ENCODE peak calls at places on chromosomes 5 and 9, in five cellular contexts. One of them, this sample, is unnamed.

GRCh38 chr5:73417307-73418035 is 31.1 kb downstream of the FOXD1 start:
- DNase-seq in H1: no peak
- DNase-seq in HepG2: no peak
- DNase-seq in K562: no peak
- DNase-seq in GM12878: no peak
- DNase-seq in this sample: no peak

GRCh38 chr5:76472338-76473336 is 69.6 kb downstream of the IQGAP2 start:
- DNase-seq in H1: no peak
- DNase-seq in K562: no peak
- DNase-seq in HepG2: peak
- DNase-seq in GM12878: no peak
- DNase-seq in this sample: no peak

GRCh38 chr5:62572918-62573514 is 5.6 kb upstream of the LRRC70 start:
- DNase-seq in HepG2: no peak
- DNase-seq in GM12878: no peak
- DNase-seq in K562: no peak
- DNase-seq in H1: no peak
- DNase-seq in this sample: no peak

GRCh38 chr9:115864581-115864980 is 289.0 kb upstream of the PAPPA start:
- DNase-seq in K562: no peak
- DNase-seq in HepG2: no peak
- DNase-seq in GM12878: no peak
- DNase-seq in H1: no peak
- DNase-seq in this sample: no peak

GRCh38 chr5:162995568-162995967 is 441.8 kb upstream of the CCNG1 start:
- DNase-seq in K562: no peak
- DNase-seq in H1: no peak
- DNase-seq in GM12878: peak
- DNase-seq in HepG2: no peak
- DNase-seq in this sample: no peak

GRCh38 chr5:80796861-80797260 is 142.1 kb upstream of the DHFR start:
- DNase-seq in K562: no peak
- DNase-seq in HepG2: no peak
- DNase-seq in GM12878: no peak
- DNase-seq in H1: no peak
- DNase-seq in this sample: no peak

GRCh38 chr5:135448796-135449507 is 1.8 kb upstream of the DCANP1 start:
- DNase-seq in K562: no peak
- DNase-seq in GM12878: no peak
- DNase-seq in HepG2: no peak
- DNase-seq in H1: no peak
- DNase-seq in this sample: no peak

GRCh38 chr5:160749026-160749425 is 103.0 kb downstream of the ATP10B start:
- DNase-seq in HepG2: no peak
- DNase-seq in K562: no peak
- DNase-seq in H1: no peak
- DNase-seq in GM12878: no peak
- DNase-seq in this sample: no peak

GRCh38 chr5:138469540-138470321 is 4.5 kb downstream of the EGR1 start:
- DNase-seq in GM12878: no peak
- DNase-seq in HepG2: no peak
- DNase-seq in H1: peak
- DNase-seq in K562: no peak
- DNase-seq in this sample: peak

GRCh38 chr5:174337276-174338203 is 292.0 kb downstream of the NSG2 start:
- DNase-seq in GM12878: no peak
- DNase-seq in H1: no peak
- DNase-seq in HepG2: peak
- DNase-seq in K562: no peak
- DNase-seq in this sample: no peak

GRCh38 chr9:124786881-124787573 is 10.1 kb downstream of the OLFML2A start:
- DNase-seq in GM12878: no peak
- DNase-seq in K562: no peak
- DNase-seq in H1: no peak
- DNase-seq in HepG2: no peak
- DNase-seq in this sample: no peak

GRCh38 chr9:112786834-112787520 is 36.4 kb downstream of the SNX30 start:
- DNase-seq in K562: no peak
- DNase-seq in HepG2: no peak
- DNase-seq in GM12878: no peak
- DNase-seq in H1: no peak
- DNase-seq in this sample: no peak

GRCh38 chr5:91318727-91319126 is 64.4 kb downstream of the ARRDC3 start:
- DNase-seq in H1: no peak
- DNase-seq in GM12878: no peak
- DNase-seq in HepG2: no peak
- DNase-seq in K562: no peak
- DNase-seq in this sample: no peak

GRCh38 chr9:97557606-97558095 is 56.2 kb downstream of the TMOD1 start:
- DNase-seq in H1: no peak
- DNase-seq in K562: no peak
- DNase-seq in GM12878: no peak
- DNase-seq in HepG2: no peak
- DNase-seq in this sample: no peak

GRCh38 chr5:172901012-172901780 is 58.0 kb upstream of the RPL26L1 start:
- DNase-seq in HepG2: peak
- DNase-seq in K562: peak
- DNase-seq in GM12878: no peak
- DNase-seq in H1: no peak
- DNase-seq in this sample: no peak

GRCh38 chr9:6984941-6985578 is 227.3 kb downstream of the KDM4C start:
- DNase-seq in H1: peak
- DNase-seq in GM12878: no peak
- DNase-seq in HepG2: no peak
- DNase-seq in K562: no peak
- DNase-seq in this sample: no peak

DNA sequence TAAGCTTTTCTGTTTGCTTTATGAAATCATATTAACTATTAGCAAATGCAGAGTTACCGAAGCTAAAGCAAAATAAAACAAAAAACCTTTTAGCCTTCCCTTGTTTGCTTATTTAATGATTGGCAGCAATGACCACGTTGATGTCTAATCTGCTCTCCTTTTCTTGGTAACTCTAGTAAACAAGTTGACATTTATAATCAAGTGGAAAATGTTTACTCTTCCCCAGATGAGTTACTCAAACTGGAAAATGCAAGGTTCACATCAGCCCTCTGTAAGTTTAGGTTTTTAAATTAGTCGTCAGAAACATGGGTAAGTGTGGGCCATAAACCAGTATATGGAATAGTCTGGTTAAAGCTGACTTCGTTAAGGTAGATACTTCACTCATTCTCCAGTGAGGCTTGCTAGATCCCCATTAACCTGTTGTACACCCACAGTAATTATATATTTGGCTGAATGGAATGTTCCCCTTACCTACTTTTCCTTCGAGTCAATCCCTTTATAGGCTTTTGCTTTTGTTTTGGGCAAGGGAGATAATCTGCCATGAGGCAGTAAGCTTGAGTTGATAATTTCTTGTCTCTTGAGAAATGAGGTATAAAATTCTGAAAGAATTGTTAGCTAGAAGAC is 100.9 kb downstream of the GDNF start:
- DNase-seq in GM12878: no peak
- DNase-seq in HepG2: no peak
- DNase-seq in H1: no peak
- DNase-seq in K562: no peak
- DNase-seq in this sample: no peak
- H3K9ac ChIP-seq in GM12878: no peak
- H3K9ac ChIP-seq in HepG2: no peak
- H3K9ac ChIP-seq in H1: no peak
- H3K9ac ChIP-seq in K562: no peak
- H3K9ac ChIP-seq in this sample: no peak

GRCh38 chr9:121271368-121272351 is 3.7 kb downstream of the GSN start:
- DNase-seq in HepG2: no peak
- DNase-seq in GM12878: no peak
- DNase-seq in K562: no peak
- DNase-seq in H1: no peak
- DNase-seq in this sample: no peak
- TF ChIP-seq SRF in HepG2: no peak
- TF ChIP-seq SRF in GM12878: no peak
- TF ChIP-seq SRF in K562: no peak
- TF ChIP-seq SRF in H1: no peak
- TF ChIP-seq SRF in this sample: no peak

DNA sequence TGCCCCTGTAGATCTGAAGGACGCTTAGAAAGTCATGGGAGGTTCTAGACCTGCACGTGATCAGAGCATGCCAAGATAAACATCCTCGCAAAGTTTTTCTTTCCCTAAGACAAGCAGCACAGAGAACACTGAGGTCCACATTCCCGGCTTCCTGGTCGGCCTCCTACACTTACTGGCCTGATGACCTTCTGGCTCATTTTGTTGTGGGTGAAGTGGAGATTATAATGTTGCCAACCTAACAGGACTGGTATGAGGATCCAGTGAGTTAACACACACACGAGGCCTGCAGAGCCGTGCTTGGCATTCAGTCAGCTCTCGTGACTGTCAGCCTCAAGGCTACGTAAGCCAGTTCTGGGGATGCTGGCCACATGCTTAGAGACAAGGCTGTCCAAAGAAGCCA is 186.0 kb downstream of the TENT4A start:
- DNase-seq in HepG2: no peak
- DNase-seq in K562: no peak
- DNase-seq in H1: no peak
- DNase-seq in GM12878: no peak
- DNase-seq in this sample: no peak
- TF ChIP-seq POLR2AphosphoS5 in HepG2: no peak
- TF ChIP-seq POLR2AphosphoS5 in K562: no peak
- TF ChIP-seq POLR2AphosphoS5 in H1: no peak
- TF ChIP-seq POLR2AphosphoS5 in GM12878: no peak
- TF ChIP-seq POLR2AphosphoS5 in this sample: no peak

DNA sequence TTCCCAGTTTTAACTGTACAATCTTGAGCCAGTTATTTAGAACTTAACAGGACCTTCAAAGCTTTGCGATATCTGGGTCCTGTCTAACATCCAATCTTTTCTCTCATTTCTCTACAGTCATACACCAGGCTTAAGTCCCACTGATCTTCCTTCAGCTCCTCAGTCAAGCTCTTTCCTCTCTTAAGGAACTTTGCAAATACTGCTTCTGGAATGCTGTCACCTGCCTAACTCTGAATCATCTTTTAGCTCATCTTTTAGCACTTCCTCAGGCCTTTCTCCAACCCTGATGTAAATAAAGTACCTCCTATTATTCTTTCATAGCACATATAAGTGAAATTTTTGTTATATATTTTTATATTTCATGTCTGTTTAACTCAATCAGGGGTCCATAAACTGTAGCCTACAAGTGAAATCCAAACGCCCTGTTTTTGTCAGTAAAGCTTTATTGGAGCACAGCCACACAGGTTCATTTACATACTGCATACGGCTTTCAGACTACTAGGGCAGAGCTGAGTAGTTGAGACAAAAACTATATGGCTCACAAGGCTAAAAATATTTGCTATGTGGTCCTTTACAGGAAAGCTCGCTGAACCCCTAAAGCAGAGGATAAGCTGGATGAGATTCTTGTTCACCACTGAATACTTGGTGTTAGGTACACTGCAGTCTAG is 63.5 kb downstream of the MEF2C start:
- DNase-seq in GM12878: no peak
- DNase-seq in K562: no peak
- DNase-seq in H1: no peak
- DNase-seq in HepG2: no peak
- DNase-seq in this sample: no peak
- H3K9ac ChIP-seq in GM12878: peak
- H3K9ac ChIP-seq in K562: no peak
- H3K9ac ChIP-seq in H1: no peak
- H3K9ac ChIP-seq in HepG2: no peak
- H3K9ac ChIP-seq in this sample: no peak

GRCh38 chr9:14011799-14012560 is 302.0 kb downstream of the NFIB start:
- DNase-seq in K562: no peak
- DNase-seq in HepG2: no peak
- DNase-seq in GM12878: no peak
- DNase-seq in H1: no peak
- DNase-seq in this sample: no peak

GRCh38 chr9:14018061-14018460 is 295.9 kb downstream of the NFIB start:
- DNase-seq in GM12878: no peak
- DNase-seq in H1: no peak
- DNase-seq in K562: no peak
- DNase-seq in HepG2: no peak
- DNase-seq in this sample: no peak

GRCh38 chr9:14014744-14015143 is 299.2 kb downstream of the NFIB start:
- DNase-seq in HepG2: no peak
- DNase-seq in K562: no peak
- DNase-seq in H1: no peak
- DNase-seq in GM12878: no peak
- DNase-seq in this sample: no peak

DNA sequence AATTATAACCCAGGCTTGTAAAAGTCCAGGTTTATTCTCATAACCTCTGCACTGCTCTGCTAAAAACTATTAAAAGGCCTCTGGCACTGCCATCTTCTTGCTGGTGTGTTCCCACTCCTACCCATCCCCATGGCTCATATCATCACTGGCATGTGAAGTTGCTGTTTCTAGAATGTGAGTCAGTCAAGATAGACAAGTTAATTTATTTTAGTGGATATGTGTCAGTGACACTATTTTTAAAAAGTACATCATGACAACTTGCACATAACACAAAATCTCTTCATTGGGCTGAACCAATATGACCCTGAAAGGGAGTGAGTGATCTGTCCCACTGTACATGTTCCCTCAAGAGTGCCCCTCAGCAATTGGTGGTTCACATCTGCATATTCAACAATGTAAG is 299.7 kb downstream of the NFIB start:
- DNase-seq in HepG2: no peak
- DNase-seq in H1: no peak
- DNase-seq in GM12878: no peak
- DNase-seq in K562: no peak
- DNase-seq in this sample: no peak
- TF ChIP-seq SRF in HepG2: no peak
- TF ChIP-seq SRF in H1: no peak
- TF ChIP-seq SRF in GM12878: no peak
- TF ChIP-seq SRF in K562: no peak
- TF ChIP-seq SRF in this sample: no peak

DNA sequence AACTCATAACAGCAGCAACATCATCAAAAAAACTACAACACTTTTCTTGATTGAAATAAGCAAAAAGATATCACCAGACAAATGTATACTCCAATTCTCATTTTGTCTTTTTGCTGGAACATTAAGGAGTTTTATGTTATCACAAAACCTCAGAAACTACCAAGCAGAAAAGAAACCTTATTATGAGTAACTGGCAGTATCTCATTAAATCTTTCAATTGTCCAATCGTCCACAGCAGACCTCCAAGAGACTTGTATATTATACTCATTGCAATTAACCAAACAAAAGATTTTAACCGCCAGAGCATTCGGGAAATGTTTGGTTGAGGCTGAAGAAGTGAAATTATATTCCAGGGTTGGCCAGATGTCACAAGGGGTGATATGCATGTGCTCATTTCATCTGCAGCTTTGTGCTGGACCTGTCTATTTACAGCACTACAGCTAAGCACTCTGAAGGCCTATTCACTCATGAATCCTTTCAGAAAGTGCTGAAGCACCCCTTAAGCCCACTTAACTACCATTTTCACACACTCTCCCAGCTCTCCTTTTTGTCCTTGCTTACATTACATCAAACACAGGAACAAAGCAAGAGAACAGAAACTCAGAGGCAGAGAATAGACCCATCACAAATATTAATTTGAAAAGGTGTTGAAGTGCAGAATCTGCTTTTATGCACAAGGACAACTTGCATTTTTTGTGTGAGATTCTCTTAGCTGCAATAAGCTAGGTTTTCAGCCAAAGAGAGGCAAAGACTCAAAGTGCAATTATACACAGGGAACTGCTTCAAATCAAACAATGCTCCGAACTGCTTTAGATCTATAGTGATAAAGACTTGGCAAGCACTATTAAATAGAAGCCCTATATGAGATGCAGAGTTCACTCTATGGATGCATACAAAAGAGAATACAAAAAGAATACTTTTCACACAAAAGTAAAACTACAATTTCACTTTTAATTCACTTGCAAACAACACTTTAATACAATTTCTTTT is 150.4 kb upstream of the POU5F2 start:
- DNase-seq in HepG2: no peak
- DNase-seq in H1: no peak
- DNase-seq in GM12878: no peak
- DNase-seq in K562: no peak
- DNase-seq in this sample: no peak
- TF ChIP-seq POLR2AphosphoS5 in HepG2: no peak
- TF ChIP-seq POLR2AphosphoS5 in H1: no peak
- TF ChIP-seq POLR2AphosphoS5 in GM12878: no peak
- TF ChIP-seq POLR2AphosphoS5 in K562: no peak
- TF ChIP-seq POLR2AphosphoS5 in this sample: no peak